ENCODE peak calls at places on chromosomes 13 and 19, in eight cellular contexts. F is skeletal muscle cell; R is stomach; N is activated CD8-positive, alpha-beta memory T cell treated with anti-CD3 and anti-CD28 coated beads, Interleukin-2, amount 50 U/mL, for 48 hours; U is nephron progenitor cell; V is AG10803; Z is lung microvascular endothelial cell; B is GM12878. D is an unnamed sample.
A peak's percentile ranks its signal among the peaks of the same experiment; 100 is the strongest.

GRCh38 chr19:47832723-47833122 is 11.0 kb downstream of the CRX start:
- DNase-seq in U (no peak), F (no peak), V (no peak), N (no peak), R (no peak), Z (no peak), B (no peak), D (no peak)

GRCh38 chr19:10352764-10353671 is 13.6 kb upstream of the ICAM3 start:
- DNase-seq in R (no peak), N (no peak), Z (no peak), B (no peak), U (peak; percentile 94), F (no peak), V (no peak), D (peak; percentile 13)

GRCh38 chr19:50912727-50913716 is 1.8 kb upstream of the KLK4 start:
- DNase-seq in N (peak; percentile 69), Z (no peak), R (no peak), U (no peak), B (no peak), F (no peak), V (no peak), D (no peak)

GRCh38 chr19:54882758-54883157 is 8.7 kb downstream of the FCAR start:
- DNase-seq in U (no peak), Z (peak; percentile 35), F (no peak), V (no peak), B (peak; percentile 35), R (no peak), N (no peak), D (no peak)

GRCh38 chr19:18487576-18488402 is 34.1 kb downstream of the ELL start:
- DNase-seq in V (no peak), U (no peak), F (no peak), Z (no peak), B (no peak), N (no peak), R (no peak), D (no peak)

GRCh38 chr13:24220086-24220703 is 59.7 kb downstream of the SPATA13 start:
- DNase-seq in V (peak; percentile 85), N (no peak), Z (peak; percentile 74), U (peak; percentile 55), F (peak; percentile 58), R (peak; percentile 61), B (no peak), D (peak; percentile 32)

GRCh38 chr19:3499738-3500428 is 591 bp downstream of the DOHH start:
- DNase-seq in N (no peak), Z (no peak), F (no peak), V (no peak), R (no peak), U (no peak), B (no peak), D (no peak)

GRCh38 chr13:106612688-106613087 is 44.8 kb upstream of the ARGLU1 start:
- DNase-seq in R (peak; percentile 63), N (no peak), Z (no peak), V (peak; percentile 43), B (no peak), F (peak; percentile 64), U (no peak), D (no peak)

GRCh38 chr13:99126821-99127220 is 73.8 kb upstream of the UBAC2 start:
- DNase-seq in N (no peak), R (no peak), V (no peak), Z (no peak), F (no peak), B (no peak), U (no peak), D (no peak)

D was measured in GM12892.